ENCODE peak calls at places on chromosome 2, in eight cellular contexts. One of them, this sample, is unnamed.

GRCh38 chr2:10449838-10450691 is 1.9 kb upstream of the ODC1 start:
- DNase-seq in HFFc6: no peak
- DNase-seq in NCI-H774: no peak
- DNase-seq in astrocyte of the cerebellum: no peak
- DNase-seq in choroid plexus epithelial cell: peak; percentile 73
- DNase-seq in stimulated activated CD8-positive, alpha-beta memory T cell treated with anti-CD3 and anti-CD28 coated beads, Interleukin-2, amount 100 ng/mL, for 1 hour: no peak
- DNase-seq in thoracic aorta: no peak
- DNase-seq in progenitor cell of endocrine pancreas: no peak
- DNase-seq in this sample: no peak

GRCh38 chr2:202278944-202279343 is 13.4 kb downstream of the NOP58 start:
- DNase-seq in NCI-H774: no peak
- DNase-seq in HFFc6: peak; percentile 68
- DNase-seq in progenitor cell of endocrine pancreas: no peak
- DNase-seq in thoracic aorta: no peak
- DNase-seq in astrocyte of the cerebellum: peak; percentile 68
- DNase-seq in choroid plexus epithelial cell: peak; percentile 92
- DNase-seq in stimulated activated CD8-positive, alpha-beta memory T cell treated with anti-CD3 and anti-CD28 coated beads, Interleukin-2, amount 100 ng/mL, for 1 hour: no peak
- DNase-seq in this sample: no peak

GRCh38 chr2:132824716-132825115 is 154.7 kb upstream of the LYPD1 start:
- DNase-seq in stimulated activated CD8-positive, alpha-beta memory T cell treated with anti-CD3 and anti-CD28 coated beads, Interleukin-2, amount 100 ng/mL, for 1 hour: no peak
- DNase-seq in choroid plexus epithelial cell: peak; percentile 33
- DNase-seq in astrocyte of the cerebellum: peak; percentile 72
- DNase-seq in progenitor cell of endocrine pancreas: no peak
- DNase-seq in thoracic aorta: no peak
- DNase-seq in NCI-H774: no peak
- DNase-seq in HFFc6: no peak
- DNase-seq in this sample: no peak

GRCh38 chr2:227724394-227725039 is at the start of gene SCYGR6:
- DNase-seq in astrocyte of the cerebellum: no peak
- DNase-seq in NCI-H774: no peak
- DNase-seq in stimulated activated CD8-positive, alpha-beta memory T cell treated with anti-CD3 and anti-CD28 coated beads, Interleukin-2, amount 100 ng/mL, for 1 hour: no peak
- DNase-seq in thoracic aorta: no peak
- DNase-seq in progenitor cell of endocrine pancreas: no peak
- DNase-seq in HFFc6: no peak
- DNase-seq in choroid plexus epithelial cell: no peak
- DNase-seq in this sample: no peak

GRCh38 chr2:16034151-16034974 is 94.0 kb downstream of the MYCN start:
- DNase-seq in astrocyte of the cerebellum: no peak
- DNase-seq in HFFc6: no peak
- DNase-seq in stimulated activated CD8-positive, alpha-beta memory T cell treated with anti-CD3 and anti-CD28 coated beads, Interleukin-2, amount 100 ng/mL, for 1 hour: no peak
- DNase-seq in progenitor cell of endocrine pancreas: no peak
- DNase-seq in thoracic aorta: no peak
- DNase-seq in choroid plexus epithelial cell: no peak
- DNase-seq in NCI-H774: no peak
- DNase-seq in this sample: no peak

GRCh38 chr2:9552491-9553178 is 3.0 kb downstream of the ADAM17 start:
- DNase-seq in thoracic aorta: no peak
- DNase-seq in HFFc6: peak; percentile 44
- DNase-seq in NCI-H774: no peak
- DNase-seq in stimulated activated CD8-positive, alpha-beta memory T cell treated with anti-CD3 and anti-CD28 coated beads, Interleukin-2, amount 100 ng/mL, for 1 hour: no peak
- DNase-seq in choroid plexus epithelial cell: peak; percentile 92
- DNase-seq in progenitor cell of endocrine pancreas: no peak
- DNase-seq in astrocyte of the cerebellum: no peak
- DNase-seq in this sample: no peak

GRCh38 chr2:179193759-179194394 is 70.8 kb downstream of the SESTD1 start:
- DNase-seq in HFFc6: no peak
- DNase-seq in thoracic aorta: no peak
- DNase-seq in progenitor cell of endocrine pancreas: no peak
- DNase-seq in choroid plexus epithelial cell: no peak
- DNase-seq in astrocyte of the cerebellum: no peak
- DNase-seq in NCI-H774: no peak
- DNase-seq in stimulated activated CD8-positive, alpha-beta memory T cell treated with anti-CD3 and anti-CD28 coated beads, Interleukin-2, amount 100 ng/mL, for 1 hour: no peak
- DNase-seq in this sample: no peak

GRCh38 chr2:10311736-10312135 is 9.0 kb downstream of the HPCAL1 start:
- DNase-seq in choroid plexus epithelial cell: no peak
- DNase-seq in thoracic aorta: no peak
- DNase-seq in HFFc6: no peak
- DNase-seq in NCI-H774: no peak
- DNase-seq in astrocyte of the cerebellum: no peak
- DNase-seq in progenitor cell of endocrine pancreas: no peak
- DNase-seq in stimulated activated CD8-positive, alpha-beta memory T cell treated with anti-CD3 and anti-CD28 coated beads, Interleukin-2, amount 100 ng/mL, for 1 hour: no peak
- DNase-seq in this sample: no peak

GRCh38 chr2:240223631-240224030 is 83.2 kb upstream of the OTOS start:
- DNase-seq in HFFc6: no peak
- DNase-seq in progenitor cell of endocrine pancreas: no peak
- DNase-seq in NCI-H774: no peak
- DNase-seq in thoracic aorta: no peak
- DNase-seq in stimulated activated CD8-positive, alpha-beta memory T cell treated with anti-CD3 and anti-CD28 coated beads, Interleukin-2, amount 100 ng/mL, for 1 hour: no peak
- DNase-seq in choroid plexus epithelial cell: no peak
- DNase-seq in astrocyte of the cerebellum: no peak
- DNase-seq in this sample: no peak

GRCh38 chr2:216756435-216756834 is 61.1 kb upstream of the IGFBP5 start:
- DNase-seq in astrocyte of the cerebellum: no peak
- DNase-seq in NCI-H774: no peak
- DNase-seq in HFFc6: no peak
- DNase-seq in progenitor cell of endocrine pancreas: no peak
- DNase-seq in stimulated activated CD8-positive, alpha-beta memory T cell treated with anti-CD3 and anti-CD28 coated beads, Interleukin-2, amount 100 ng/mL, for 1 hour: no peak
- DNase-seq in choroid plexus epithelial cell: no peak
- DNase-seq in thoracic aorta: no peak
- DNase-seq in this sample: no peak